ENCODE peak calls at places on chromosomes 16 and 17, in five cellular contexts. E, O, Z, C and K are unnamed samples. For H3K4me1 and H3K27me3, the result is how much of the 10 kb centered on the place peaks cover.

GRCh38 chr17:77375108-77375507 is 234.3 kb downstream of the SEC14L1 start:
- DNase-seq in E (no peak), O (no peak), Z (no peak), C (no peak), K (peak)

GRCh38 chr16:4378202-4378666 is 6.6 kb downstream of the VASN start:
- DNase-seq in E (no peak), O (no peak), Z (no peak), C (no peak), K (no peak)

GRCh38 chr17:75344664-75345063 is 55.4 kb upstream of the SLC25A19 start:
- DNase-seq in E (no peak), O (no peak), Z (peak), C (no peak), K (no peak)

GRCh38 chr17:7835818-7836595 is 2.0 kb downstream of the KDM6B start:
- DNase-seq in E (peak), O (no peak), Z (peak), C (peak), K (peak)

GRCh38 chr16:67893791-67894399 is 841 bp downstream of the PSKH1 start:
- DNase-seq in E (no peak), O (no peak), Z (no peak), C (no peak), K (no peak)

GRCh38 chr17:67891481-67892119 is 66.3 kb downstream of the BPTF start:
- DNase-seq in E (no peak), O (peak), Z (peak), C (no peak), K (peak)

GRCh38 chr17:72004011-72004427 is 116.8 kb upstream of the SOX9 start:
- DNase-seq in E (no peak), O (no peak), Z (no peak), C (no peak), K (peak)

GRCh38 chr17:40535924-40536717 is 29.2 kb downstream of the CCR7 start:
- DNase-seq in E (no peak), O (peak), Z (no peak), C (peak), K (peak)

GRCh38 chr16:56488035-56488434 is 31.8 kb downstream of the BBS2 start:
- DNase-seq in E (no peak), O (no peak), Z (no peak), C (no peak), K (no peak)

GRCh38 chr17:82127704-82128103 is 29.7 kb upstream of the FASN start:
- DNase-seq in E (no peak), O (no peak), Z (no peak), C (no peak), K (no peak)

GRCh38 chr16:8887952-8888560 is 5.9 kb downstream of the LITAFD start:
- DNase-seq in E (no peak), O (peak), Z (peak), C (no peak), K (peak)

GRCh38 chr16:1871974-1872635 is at the start of gene MEIOB:
- DNase-seq in E (peak), O (peak), Z (no peak), C (no peak), K (peak)

GRCh38 chr16:9134739-9135138 is 43.3 kb downstream of the HAPSTR1 start:
- DNase-seq in E (peak), O (peak), Z (peak), C (no peak), K (peak)

GRCh38 chr17:11495616-11496015 is 102.7 kb upstream of the DNAH9 start:
- DNase-seq in E (no peak), O (no peak), Z (no peak), C (no peak), K (no peak)

GRCh38 chr17:61486135-61487120 is 34.2 kb downstream of the TBX4 start:
- DNase-seq in E (no peak), O (no peak), Z (no peak), C (peak), K (peak)

GRCh38 chr17:40025991-40026815 is 11.0 kb downstream of the CSF3 start:
- DNase-seq in E (peak), O (no peak), Z (no peak), C (no peak), K (no peak)

GRCh38 chr16:77310877-77311276 is 111.7 kb downstream of the SYCE1L start:
- DNase-seq in E (no peak), O (no peak), Z (no peak), C (no peak), K (no peak)

GRCh38 chr16:89563639-89564392 is 3.3 kb downstream of the RPL13 start:
- DNase-seq in E (no peak), O (no peak), Z (no peak), C (no peak), K (no peak)

GRCh38 chr17:17412331-17412730 is 64.5 kb upstream of the MED9 start:
- DNase-seq in E (no peak), O (no peak), Z (peak), C (no peak), K (no peak)

GRCh38 chr16:80573700-80574120 is 32.9 kb downstream of the DYNLRB2 start:
- DNase-seq in E (no peak), O (no peak), Z (no peak), C (no peak), K (no peak)

GRCh38 chr17:29094101-29094708 is 51.3 kb downstream of the PIPOX start:
- DNase-seq in E (no peak), O (no peak), Z (no peak), C (no peak), K (no peak)

GRCh38 chr16:86377251-86378022 is 132.9 kb upstream of the FOXF1 start:
- DNase-seq in E (no peak), O (no peak), Z (no peak), C (no peak), K (no peak)

GRCh38 chr17:72392056-72393010 is 271.5 kb downstream of the SOX9 start:
- DNase-seq in E (no peak), O (no peak), Z (peak), C (no peak), K (no peak)

GRCh38 chr17:81075307-81075706 is 40.4 kb downstream of the BAIAP2 start:
- DNase-seq in E (no peak), O (no peak), Z (no peak), C (no peak), K (no peak)

GRCh38 chr17:61402978-61403845 is 3.6 kb downstream of the TBX2 start:
- DNase-seq in E (no peak), O (no peak), Z (peak), C (no peak), K (no peak)

GRCh38 chr16:27470567-27471431 is 68.8 kb downstream of the IL21R start:
- DNase-seq in E (no peak), O (no peak), Z (peak), C (no peak), K (peak)

GRCh38 chr17:36849871-36850348 is 87.4 kb upstream of the LHX1 start:
- DNase-seq in E (no peak), O (no peak), Z (peak), C (no peak), K (no peak)

GRCh38 chr16:27972500-27972899 is 91.0 kb downstream of the GSG1L start:
- DNase-seq in E (peak), O (peak), Z (peak), C (no peak), K (no peak)

GRCh38 chr16:554640-555413 is 5.4 kb upstream of the PRR35 start:
- DNase-seq in E (peak), O (no peak), Z (peak), C (no peak), K (no peak)

GRCh38 chr16:21523411-21524067 is 75.8 kb upstream of the METTL9 start:
- DNase-seq in E (no peak), O (no peak), Z (no peak), C (no peak), K (no peak)
- H3K4me1 ChIP-seq in E (under half), O (under half), Z (under half), C (under half), K (under half)

GRCh38 chr17:34623856-34624766 is 44.7 kb downstream of the TMEM132E start:
- DNase-seq in E (no peak), O (no peak), Z (no peak), C (no peak), K (no peak)
- H3K27me3 ChIP-seq in E (under half), O (under half), Z (under half), C (under half), K (under half)

GRCh38 chr16:20041924-20042596 is 31.6 kb downstream of the GPR139 start:
- DNase-seq in E (no peak), O (no peak), Z (no peak), C (no peak), K (no peak)
- TF ChIP-seq POLR2A in E (no peak), O (no peak), Z (no peak), C (no peak), K (no peak)

GRCh38 chr16:75446416-75446815 is 13.1 kb upstream of the CFDP1 start:
- DNase-seq in E (no peak), O (no peak), Z (no peak), C (no peak), K (no peak)

GRCh38 chr16:75443301-75443700 is 10.0 kb upstream of the CFDP1 start:
- DNase-seq in E (no peak), O (no peak), Z (peak), C (no peak), K (no peak)

DNA sequence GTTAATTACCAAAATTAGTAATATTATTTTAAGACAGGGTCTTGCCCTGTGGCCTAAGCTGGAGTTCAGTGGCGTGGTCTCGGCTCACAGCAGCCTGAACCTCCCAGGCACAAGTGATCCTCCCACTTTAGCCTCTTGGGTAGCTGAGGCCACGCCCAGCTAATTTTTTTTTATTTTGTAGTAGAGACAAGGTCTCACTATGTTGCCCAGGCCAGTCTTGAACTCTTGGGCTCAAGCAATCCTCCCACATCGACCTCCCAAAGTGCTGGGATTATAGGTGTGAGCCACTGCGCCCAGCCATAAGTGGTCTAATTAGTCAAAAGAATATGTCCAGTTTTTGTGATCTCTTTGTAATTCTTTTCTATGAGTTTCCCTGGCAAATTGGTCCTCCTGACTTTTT is 12.0 kb upstream of the CFDP1 start:
- DNase-seq in E (no peak), O (no peak), Z (no peak), C (no peak), K (no peak)
- H3K4me1 ChIP-seq in E (under half), O (under half), Z (under half), C (under half), K (under half)

DNA sequence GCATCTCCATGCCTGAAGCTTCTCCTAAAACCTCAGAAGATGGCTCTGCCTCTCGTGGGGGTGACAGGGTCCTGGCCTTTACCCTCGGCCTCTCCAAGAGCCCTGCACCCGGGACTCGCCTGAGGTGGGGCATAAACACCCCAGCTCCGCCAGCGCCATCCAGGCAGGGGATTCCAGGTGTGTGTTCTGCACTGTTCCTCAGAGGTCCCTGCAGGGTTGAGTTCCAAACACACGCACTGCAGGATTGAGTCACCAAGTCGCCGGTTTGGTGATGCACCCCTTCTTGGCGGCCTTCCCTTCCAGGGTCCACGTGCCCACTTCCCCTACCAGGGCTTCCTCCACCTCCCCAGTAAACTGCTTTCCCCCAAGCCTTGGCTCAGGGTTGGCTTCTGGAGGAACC is 40.0 kb upstream of the RBFOX3 start:
- DNase-seq in E (peak), O (peak), Z (no peak), C (no peak), K (no peak)
- H3K27me3 ChIP-seq in E (under half), O (under half), Z (under half), C (under half), K (under half)